ENCODE peak calls at places on chromosomes 2 and 18, in seven cellular contexts. One of them, this sample, is unnamed.

GRCh38 chr2:98944786-98945185 is 8.8 kb upstream of the CRACDL start:
- DNase-seq in AG09309: no peak
- DNase-seq in M059J: peak
- DNase-seq in fibroblast of pulmonary artery: peak
- DNase-seq in stimulated activated CD4-positive, alpha-beta T cell treated with anti-CD3 and anti-CD28 coated beads, Interleukin-2, amount 100 ng/mL, for 24 hours: no peak
- DNase-seq in breast epithelium: no peak
- DNase-seq in neural crest cell: no peak
- DNase-seq in this sample: no peak

GRCh38 chr18:55657572-55658331 is 69.8 kb upstream of the TCF4 start:
- DNase-seq in stimulated activated CD4-positive, alpha-beta T cell treated with anti-CD3 and anti-CD28 coated beads, Interleukin-2, amount 100 ng/mL, for 24 hours: no peak
- DNase-seq in AG09309: no peak
- DNase-seq in breast epithelium: no peak
- DNase-seq in M059J: no peak
- DNase-seq in fibroblast of pulmonary artery: no peak
- DNase-seq in neural crest cell: no peak
- DNase-seq in this sample: no peak

GRCh38 chr2:100601661-100602060 is 38.9 kb downstream of the PDCL3 start:
- DNase-seq in breast epithelium: no peak
- DNase-seq in fibroblast of pulmonary artery: no peak
- DNase-seq in stimulated activated CD4-positive, alpha-beta T cell treated with anti-CD3 and anti-CD28 coated beads, Interleukin-2, amount 100 ng/mL, for 24 hours: no peak
- DNase-seq in neural crest cell: no peak
- DNase-seq in AG09309: no peak
- DNase-seq in M059J: no peak
- DNase-seq in this sample: no peak

GRCh38 chr2:80050246-80050645 is 254.3 kb downstream of the LRRTM1 start:
- DNase-seq in neural crest cell: no peak
- DNase-seq in fibroblast of pulmonary artery: no peak
- DNase-seq in AG09309: no peak
- DNase-seq in stimulated activated CD4-positive, alpha-beta T cell treated with anti-CD3 and anti-CD28 coated beads, Interleukin-2, amount 100 ng/mL, for 24 hours: no peak
- DNase-seq in M059J: no peak
- DNase-seq in breast epithelium: no peak
- DNase-seq in this sample: no peak

GRCh38 chr2:36451512-36451911 is 95.9 kb downstream of the CRIM1 start:
- DNase-seq in neural crest cell: no peak
- DNase-seq in breast epithelium: no peak
- DNase-seq in fibroblast of pulmonary artery: peak
- DNase-seq in M059J: peak
- DNase-seq in stimulated activated CD4-positive, alpha-beta T cell treated with anti-CD3 and anti-CD28 coated beads, Interleukin-2, amount 100 ng/mL, for 24 hours: no peak
- DNase-seq in AG09309: no peak
- DNase-seq in this sample: no peak

GRCh38 chr18:35661483-35662146 is 80.1 kb downstream of the GALNT1 start:
- DNase-seq in neural crest cell: no peak
- DNase-seq in stimulated activated CD4-positive, alpha-beta T cell treated with anti-CD3 and anti-CD28 coated beads, Interleukin-2, amount 100 ng/mL, for 24 hours: no peak
- DNase-seq in breast epithelium: no peak
- DNase-seq in M059J: peak
- DNase-seq in fibroblast of pulmonary artery: peak
- DNase-seq in AG09309: no peak
- DNase-seq in this sample: peak

GRCh38 chr2:88049601-88050000 is 6.0 kb downstream of the KRCC1 start:
- DNase-seq in M059J: no peak
- DNase-seq in AG09309: no peak
- DNase-seq in breast epithelium: no peak
- DNase-seq in fibroblast of pulmonary artery: no peak
- DNase-seq in neural crest cell: no peak
- DNase-seq in stimulated activated CD4-positive, alpha-beta T cell treated with anti-CD3 and anti-CD28 coated beads, Interleukin-2, amount 100 ng/mL, for 24 hours: no peak
- DNase-seq in this sample: no peak

GRCh38 chr18:32761231-32761785 is 11.5 kb downstream of the KLHL14 start:
- DNase-seq in stimulated activated CD4-positive, alpha-beta T cell treated with anti-CD3 and anti-CD28 coated beads, Interleukin-2, amount 100 ng/mL, for 24 hours: no peak
- DNase-seq in AG09309: no peak
- DNase-seq in M059J: no peak
- DNase-seq in breast epithelium: no peak
- DNase-seq in neural crest cell: no peak
- DNase-seq in fibroblast of pulmonary artery: no peak
- DNase-seq in this sample: no peak

GRCh38 chr2:184004945-184005672 is 593.2 kb upstream of the ZNF804A start:
- DNase-seq in M059J: no peak
- DNase-seq in fibroblast of pulmonary artery: no peak
- DNase-seq in stimulated activated CD4-positive, alpha-beta T cell treated with anti-CD3 and anti-CD28 coated beads, Interleukin-2, amount 100 ng/mL, for 24 hours: no peak
- DNase-seq in AG09309: no peak
- DNase-seq in breast epithelium: no peak
- DNase-seq in neural crest cell: no peak
- DNase-seq in this sample: no peak

GRCh38 chr18:61034581-61034980 is 298.6 kb upstream of the CDH20 start:
- DNase-seq in AG09309: no peak
- DNase-seq in breast epithelium: no peak
- DNase-seq in stimulated activated CD4-positive, alpha-beta T cell treated with anti-CD3 and anti-CD28 coated beads, Interleukin-2, amount 100 ng/mL, for 24 hours: no peak
- DNase-seq in neural crest cell: no peak
- DNase-seq in M059J: no peak
- DNase-seq in fibroblast of pulmonary artery: no peak
- DNase-seq in this sample: no peak

This sample was measured in COR-L47.